ENCODE peak calls at places on chromosomes 2 and 18, in ten cellular contexts. Z is occipital lobe; K is Right ventricle myocardium superior; W is HFF-Myc; J is thyroid gland; R is anterior cingulate cortex; U is tibial artery; F is tibial nerve; G is stimulated activated CD4-positive, alpha-beta T cell treated with anti-CD3 and anti-CD28 coated beads, Interleukin-1b, Interleukin-23, amount 100 ng/mL, for 1 hour; N is GM12892. P is an unnamed sample.

GRCh38 chr18:75167759-75168211 is 41.2 kb downstream of the PTGR3 start:
- DNase-seq in Z (no peak), K (peak; percentile 53), W (no peak), J (peak; percentile 82), R (no peak), U (no peak), F (no peak), G (no peak), N (no peak), P (no peak)

GRCh38 chr18:2573408-2573807 is 2.1 kb downstream of the NDC80 start:
- DNase-seq in Z (no peak), K (no peak), W (no peak), J (no peak), R (no peak), U (no peak), F (no peak), G (no peak), N (no peak), P (no peak)

GRCh38 chr18:62741118-62741566 is 25.8 kb downstream of the PHLPP1 start:
- DNase-seq in Z (no peak), K (no peak), W (peak; percentile 24), J (no peak), R (no peak), U (no peak), F (peak; percentile 20), G (no peak), N (no peak), P (no peak)

GRCh38 chr2:58046585-58047372 is at the start of gene VRK2:
- DNase-seq in Z (peak; percentile 43), K (peak; percentile 94), W (peak; percentile 69), J (peak; percentile 95), R (no peak), U (peak; percentile 86), F (peak; percentile 72), G (peak; percentile 54), N (peak; percentile 64), P (no peak)

GRCh38 chr2:113309655-113310387 is 31.1 kb upstream of the PAX8 start:
- DNase-seq in Z (no peak), K (no peak), W (no peak), J (peak; percentile 45), R (no peak), U (no peak), F (no peak), G (no peak), N (no peak), P (no peak)

GRCh38 chr2:215843579-215843978 is 169.8 kb downstream of the MREG start:
- DNase-seq in Z (peak; percentile 11), K (no peak), W (peak; percentile 62), J (no peak), R (no peak), U (peak; percentile 73), F (peak; percentile 58), G (no peak), N (no peak), P (no peak)

GRCh38 chr2:218405365-218406208 is 5.9 kb downstream of the CTDSP1 start:
- DNase-seq in Z (no peak), K (peak; percentile 67), W (no peak), J (no peak), R (no peak), U (peak; percentile 50), F (peak; percentile 39), G (no peak), N (no peak), P (no peak)

GRCh38 chr2:196268538-196269338 is 97.4 kb upstream of the STK17B start:
- DNase-seq in Z (no peak), K (no peak), W (no peak), J (no peak), R (no peak), U (no peak), F (peak; percentile 31), G (no peak), N (no peak), P (no peak)

P was measured in cerebellar nuclear complex.